ENCODE peak calls at places on chromosomes 12 and 14, in ten cellular contexts. M, P, X, S, L, U, F, C, Y and J are unnamed samples.
A peak's percentile ranks its signal among the peaks of the same experiment; 100 is the strongest.

GRCh38 chr14:103158688-103159087 is 35.4 kb downstream of the TNFAIP2 start:
- DNase-seq in L (no peak), F (no peak), P (peak; percentile 49), S (no peak), X (no peak), U (no peak), C (no peak), M (no peak), Y (peak; percentile 52), J (no peak)

GRCh38 chr14:75022655-75023054 is 19.9 kb downstream of the EIF2B2 start:
- DNase-seq in C (peak; percentile 68), P (peak; percentile 71), X (no peak), L (peak; percentile 53), M (no peak), F (no peak), U (peak; percentile 73), S (no peak), Y (no peak), J (no peak)

GRCh38 chr12:130557876-130558770 is 158.0 kb downstream of the RIMBP2 start:
- DNase-seq in U (no peak), Y (no peak), S (no peak), L (no peak), F (no peak), C (no peak), X (no peak), M (no peak), P (no peak), J (no peak)

GRCh38 chr12:29428630-29429029 is 47.7 kb upstream of the ERGIC2 start:
- DNase-seq in Y (no peak), U (no peak), P (no peak), S (no peak), M (no peak), F (no peak), L (no peak), X (no peak), C (no peak), J (no peak)

GRCh38 chr12:32365473-32366064 is 33.8 kb upstream of the FGD4 start:
- DNase-seq in F (no peak), S (peak; percentile 63), X (peak; percentile 64), U (no peak), Y (peak; percentile 51), L (peak; percentile 49), M (peak; percentile 59), P (peak; percentile 41), C (peak; percentile 23), J (no peak)

GRCh38 chr14:61466249-61466904 is 145.0 kb downstream of the PRKCH start:
- DNase-seq in X (peak; percentile 13), M (peak; percentile 91), Y (no peak), C (peak; percentile 36), P (no peak), L (peak; percentile 52), F (peak; percentile 70), S (peak; percentile 9), U (peak; percentile 92), J (no peak)

GRCh38 chr14:60862283-60862682 is 118.6 kb downstream of the TRMT5 start:
- DNase-seq in U (peak; percentile 38), P (peak; percentile 81), M (peak; percentile 44), C (peak; percentile 72), X (peak; percentile 47), F (no peak), Y (peak; percentile 83), L (no peak), S (peak; percentile 68), J (no peak)

GRCh38 chr12:93860659-93861373 is 183.6 kb downstream of the CRADD start:
- DNase-seq in F (no peak), L (no peak), C (no peak), X (no peak), U (no peak), P (no peak), M (no peak), Y (no peak), S (peak; percentile 2), J (no peak)

GRCh38 chr12:107396991-107397390 is 288.6 kb upstream of the PWP1 start:
- DNase-seq in L (peak; percentile 41), X (no peak), M (no peak), Y (peak; percentile 32), C (no peak), P (peak; percentile 68), U (no peak), S (no peak), F (no peak), J (no peak)

GRCh38 chr14:100899841-100900771 is 3.4 kb downstream of the RTL1 start:
- DNase-seq in L (no peak), X (no peak), S (peak; percentile 14), M (peak; percentile 35), C (no peak), Y (no peak), F (peak; percentile 27), P (no peak), U (no peak), J (no peak)

GRCh38 chr12:49843871-49844437 is 1.0 kb upstream of the BCDIN3D start:
- DNase-seq in C (no peak), F (no peak), S (no peak), P (no peak), X (no peak), U (no peak), Y (no peak), M (no peak), L (no peak), J (no peak)
- H3K27ac ChIP-seq in C (no peak overlapping the region), F (no peak overlapping the region), S (no peak overlapping the region), P (no peak overlapping the region), X (no peak overlapping the region), U (no peak overlapping the region), Y (no peak overlapping the region), M (no peak overlapping the region), L (no peak overlapping the region), J (peak overlapping the region; percentile 91)

GRCh38 chr12:26830358-26830757 is 2.6 kb downstream of the ITPR2 start:
- DNase-seq in M (no peak), P (no peak), L (no peak), U (no peak), F (no peak), C (no peak), S (no peak), X (no peak), Y (no peak), J (no peak)

GRCh38 chr12:26832817-26833691 is at the start of gene ITPR2:
- DNase-seq in C (peak; percentile 92), P (peak; percentile 97), U (peak; percentile 96), Y (peak; percentile 94), S (peak; percentile 91), F (peak; percentile 95), X (peak; percentile 96), M (peak; percentile 96), L (peak; percentile 94), J (peak; percentile 38)

GRCh38 chr12:26830783-26831601 is 2.0 kb downstream of the ITPR2 start:
- DNase-seq in P (no peak), C (no peak), L (no peak), U (no peak), F (no peak), Y (no peak), M (no peak), S (no peak), X (peak; percentile 17), J (no peak)

GRCh38 chr12:26833692-26834168 is 736 bp upstream of the ITPR2 start:
- DNase-seq in Y (peak; percentile 28), F (peak; percentile 54), U (peak; percentile 33), C (no peak), S (no peak), P (peak; percentile 74), X (peak; percentile 67), L (no peak), M (peak; percentile 80), J (no peak)

DNA sequence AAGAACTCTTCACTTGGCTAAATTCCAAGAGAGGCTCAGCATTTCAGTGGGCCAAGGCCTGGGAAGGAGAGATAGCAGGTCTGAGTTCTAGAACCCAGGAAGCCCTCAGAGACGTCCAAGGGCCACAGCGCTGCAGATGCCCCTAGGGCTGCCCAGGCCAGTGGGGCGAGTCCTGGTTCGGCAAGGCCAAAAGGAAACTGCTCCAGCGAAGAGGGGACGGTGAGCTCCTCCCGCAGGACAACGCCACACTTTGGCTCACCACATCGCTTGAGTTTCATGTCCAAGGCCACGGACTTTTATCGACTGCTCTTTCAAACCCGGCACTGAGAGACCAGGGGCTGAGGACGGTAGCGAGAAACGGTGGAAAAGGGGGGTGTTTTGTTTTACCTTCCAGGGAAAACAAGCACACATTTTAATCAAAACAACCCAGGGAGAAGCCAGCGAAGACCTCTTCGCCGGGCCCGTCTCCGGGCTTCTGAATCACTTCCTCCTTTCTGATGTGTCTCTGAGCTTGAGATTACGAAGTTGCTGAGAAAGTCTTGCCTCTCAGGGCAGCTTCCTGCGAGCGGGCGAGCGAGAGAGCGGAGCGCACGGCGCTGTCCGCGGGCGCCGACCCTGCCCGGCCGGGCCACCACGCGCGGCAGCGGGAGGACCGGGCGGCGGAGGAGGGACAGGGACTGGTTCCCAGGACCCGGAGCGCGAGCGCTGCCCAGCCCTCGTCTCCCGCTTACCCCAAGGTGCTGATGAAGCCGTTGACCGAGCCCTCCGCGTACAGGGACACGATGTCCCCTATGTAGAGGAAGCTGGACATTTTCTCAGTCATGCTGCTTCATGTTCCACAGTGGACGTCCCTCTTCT is 806 bp downstream of the ITPR2 start:
- DNase-seq in C (peak; percentile 56), F (peak; percentile 71), P (peak; percentile 68), X (peak; percentile 44), U (peak; percentile 66), Y (peak; percentile 71), S (peak; percentile 40), M (peak; percentile 76), L (peak; percentile 68), J (no peak)
- TF ChIP-seq POLR2A in C (no peak), F (peak; percentile 36), P (no peak), X (peak; percentile 44), U (no peak), Y (no peak), S (no peak), M (peak; percentile 75), L (no peak), J (peak; percentile 63)

GRCh38 chr12:89777685-89778379 is 69.2 kb upstream of the ATP2B1 start:
- DNase-seq in M (no peak), S (no peak), L (no peak), F (no peak), C (no peak), Y (no peak), U (no peak), X (no peak), P (no peak), J (no peak)
- H3K4me3 ChIP-seq in M (no peak overlapping the region), S (no peak overlapping the region), L (no peak overlapping the region), F (no peak overlapping the region), C (no peak overlapping the region), Y (no peak overlapping the region), U (no peak overlapping the region), X (no peak overlapping the region), P (no peak overlapping the region), J (no peak overlapping the region)

DNA sequence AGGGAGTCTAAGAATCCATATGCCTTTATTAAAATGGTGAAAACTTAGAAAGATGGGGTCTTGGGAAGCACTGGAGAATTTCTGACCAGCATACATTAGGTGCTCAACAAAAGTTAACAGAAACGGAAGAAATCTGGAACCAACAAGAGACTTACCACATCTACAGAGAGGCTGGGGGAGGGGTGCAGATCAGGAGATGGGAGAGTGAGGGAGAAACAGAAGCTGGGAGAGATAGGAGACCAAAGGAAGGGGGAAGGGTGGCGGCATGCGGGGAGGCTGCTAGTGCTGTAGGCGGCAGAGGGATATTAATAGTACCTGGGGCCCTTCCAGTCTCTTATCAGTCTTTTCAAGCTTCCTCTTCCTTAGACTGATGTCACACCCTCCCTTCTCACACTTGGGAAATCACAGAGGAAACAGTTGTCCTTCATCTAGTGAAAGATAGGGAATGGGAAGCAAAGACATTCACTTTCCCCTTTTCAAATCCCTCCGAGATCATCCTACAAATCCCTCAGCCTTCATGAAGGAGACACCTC is 18.1 kb downstream of the ZBTB39 start:
- DNase-seq in Y (no peak), U (peak; percentile 48), F (no peak), L (no peak), P (no peak), S (no peak), M (no peak), X (no peak), C (no peak), J (no peak)
- H3K27ac ChIP-seq in Y (no peak overlapping the region), U (no peak overlapping the region), F (no peak overlapping the region), L (no peak overlapping the region), P (no peak overlapping the region), S (no peak overlapping the region), M (no peak overlapping the region), X (no peak overlapping the region), C (no peak overlapping the region), J (no peak overlapping the region)

GRCh38 chr14:102056694-102057442 is 30.0 kb downstream of the HSP90AA1 start:
- DNase-seq in U (no peak), L (no peak), P (no peak), S (no peak), X (no peak), Y (no peak), C (no peak), F (no peak), M (no peak), J (no peak)
- TF ChIP-seq POLR2A in U (no peak), L (no peak), P (no peak), S (no peak), X (no peak), Y (no peak), C (no peak), F (no peak), M (no peak), J (no peak)